ENCODE peak calls at places on chromosome 9, in ten cellular contexts. L is glomerular endothelial cell; T is globus pallidus; C is stimulated activated CD4-positive, alpha-beta T cell treated with anti-CD3 and anti-CD28 coated beads, Interleukin-4, amount 100 ng/mL, for 48 hours; K is activated CD4-positive, alpha-beta memory T cell treated with anti-CD3 and anti-CD28 coated beads, Interleukin-2, amount 10 ng/mL, durations not matched to agents 7 days and 5 days; U is RPMI7951; E is H54; D is KG1; A is activated T-cell treated with anti-CD3 and anti-CD28 coated beads for 48 hours; N is activated gamma-delta T cell treated with Interleukin-2 at 50 U/mL for 16 hours. R is an unnamed sample.

GRCh38 chr9:99868845-99869244 is 37.6 kb upstream of the STX17 start:
- DNase-seq in N (no peak), A (no peak), L (no peak), D (no peak), U (peak; percentile 6), C (no peak), K (peak; percentile 35), E (no peak), T (no peak), R (no peak)

GRCh38 chr9:135215571-135216161 is 128.2 kb downstream of the OLFM1 start:
- DNase-seq in N (no peak), D (no peak), E (no peak), A (no peak), L (no peak), U (peak; percentile 21), T (no peak), K (no peak), C (no peak), R (no peak)

GRCh38 chr9:87701491-87701890 is 24.4 kb upstream of the CTSL start:
- DNase-seq in N (no peak), K (no peak), A (no peak), T (no peak), D (no peak), E (no peak), L (no peak), C (no peak), U (no peak), R (no peak)

GRCh38 chr9:111316796-111317195 is 13.2 kb downstream of the OR2K2 start:
- DNase-seq in L (no peak), T (no peak), A (no peak), C (no peak), D (no peak), K (no peak), E (no peak), N (no peak), U (no peak), R (no peak)

GRCh38 chr9:96327694-96328352 is 25.8 kb upstream of the HSD17B3 start:
- DNase-seq in T (peak; percentile 63), C (peak; percentile 21), K (peak; percentile 31), U (peak; percentile 60), A (peak; percentile 7), D (peak; percentile 6), N (peak; percentile 45), E (peak; percentile 45), L (peak; percentile 36), R (peak; percentile 26)

GRCh38 chr9:118271331-118271730 is 567.1 kb downstream of the TLR4 start:
- DNase-seq in K (no peak), D (no peak), N (no peak), C (no peak), E (no peak), L (no peak), T (no peak), U (no peak), A (no peak), R (no peak)

GRCh38 chr9:104769655-104770054 is 5.7 kb downstream of the NIPSNAP3B start:
- DNase-seq in K (no peak), L (no peak), D (no peak), A (no peak), E (no peak), T (no peak), N (no peak), U (no peak), C (no peak), R (no peak)

GRCh38 chr9:128141604-128142003 is 7.6 kb upstream of the LCN2 start:
- DNase-seq in C (no peak), D (no peak), N (no peak), L (no peak), T (no peak), A (no peak), U (no peak), E (no peak), K (no peak), R (no peak)

GRCh38 chr9:85130260-85130659 is 460.7 kb downstream of the NTRK2 start:
- DNase-seq in K (no peak), U (no peak), L (no peak), C (no peak), A (no peak), E (no peak), D (no peak), N (no peak), T (no peak), R (no peak)

GRCh38 chr9:134835455-134835854 is 45.2 kb upstream of the FCN2 start:
- DNase-seq in K (no peak), L (no peak), U (no peak), A (no peak), N (no peak), E (no peak), D (no peak), C (no peak), T (no peak), R (no peak)

GRCh38 chr9:122394265-122395242 is 23.7 kb downstream of the PTGS1 start:
- DNase-seq in T (no peak), K (no peak), C (no peak), E (no peak), N (no peak), D (no peak), A (no peak), U (peak; percentile 90), L (no peak), R (no peak)

GRCh38 chr9:70519912-70520724 is 105.7 kb upstream of the KLF9 start:
- DNase-seq in K (peak; percentile 18), N (no peak), U (no peak), E (no peak), T (no peak), C (no peak), A (no peak), D (no peak), L (no peak), R (no peak)

GRCh38 chr9:2085719-2086515 is 70.8 kb downstream of the SMARCA2 start:
- DNase-seq in U (peak; percentile 48), A (no peak), N (no peak), E (no peak), T (no peak), D (no peak), C (no peak), K (no peak), L (peak; percentile 22), R (no peak)

GRCh38 chr9:71985070-71985956 is 73.9 kb downstream of the C9orf85 start:
- DNase-seq in D (no peak), N (no peak), T (no peak), U (no peak), L (no peak), E (no peak), K (no peak), A (no peak), C (no peak), R (no peak)

GRCh38 chr9:98823666-98824334 is 16.3 kb downstream of the GALNT12 start:
- DNase-seq in D (no peak), A (no peak), L (no peak), E (no peak), U (no peak), N (no peak), K (no peak), T (no peak), C (no peak), R (no peak)

GRCh38 chr9:34594177-34594576 is 4.7 kb upstream of the CNTFR start:
- DNase-seq in T (no peak), L (no peak), K (no peak), N (no peak), U (no peak), C (no peak), E (no peak), D (no peak), A (no peak), R (no peak)

GRCh38 chr9:16701347-16701746 is 169.1 kb downstream of the BNC2 start:
- DNase-seq in T (no peak), N (no peak), A (no peak), C (no peak), L (no peak), E (no peak), K (no peak), U (no peak), D (no peak), R (no peak)

GRCh38 chr9:29830815-29831214 is 2257.5 kb upstream of the C9orf72 start:
- DNase-seq in T (peak; percentile 45), U (no peak), E (peak; percentile 2), L (no peak), C (no peak), A (no peak), D (no peak), N (no peak), K (no peak), R (peak; percentile 47)

GRCh38 chr9:125370786-125371185 is 109.2 kb downstream of the GAPVD1 start:
- DNase-seq in U (no peak), D (no peak), E (no peak), C (no peak), T (no peak), A (no peak), N (no peak), L (no peak), K (no peak), R (no peak)

GRCh38 chr9:114855488-114855887 is 49.6 kb upstream of the TNFSF15 start:
- DNase-seq in T (no peak), L (peak; percentile 33), C (no peak), A (no peak), K (no peak), N (no peak), U (no peak), D (no peak), E (no peak), R (no peak)

GRCh38 chr9:95757026-95757425 is 118.5 kb upstream of the ERCC6L2 start:
- DNase-seq in K (no peak), E (peak; percentile 70), D (no peak), C (no peak), U (peak; percentile 82), A (no peak), N (no peak), T (no peak), L (peak; percentile 37), R (peak; percentile 76)

GRCh38 chr9:33166263-33167083 is 663 bp downstream of the B4GALT1 start:
- DNase-seq in C (no peak), N (no peak), D (peak; percentile 29), E (no peak), L (no peak), A (no peak), T (no peak), K (no peak), U (no peak), R (no peak)

GRCh38 chr9:113352006-113352405 is 2.7 kb downstream of the BSPRY start:
- DNase-seq in T (no peak), D (no peak), K (no peak), C (no peak), L (no peak), U (no peak), A (no peak), E (no peak), N (no peak), R (no peak)

GRCh38 chr9:1200847-1201251 is 150.7 kb downstream of the DMRT2 start:
- DNase-seq in E (no peak), N (no peak), L (no peak), T (no peak), C (no peak), U (no peak), D (no peak), A (no peak), K (no peak), R (no peak)

GRCh38 chr9:128108784-128109709 is 18.5 kb downstream of the PTGES2 start:
- DNase-seq in K (no peak), U (no peak), L (no peak), A (no peak), N (no peak), D (no peak), T (no peak), E (no peak), C (no peak), R (no peak)

GRCh38 chr9:127903557-127904475 is 4.4 kb upstream of the ST6GALNAC6 start:
- DNase-seq in D (peak; percentile 70), A (peak; percentile 79), T (no peak), U (no peak), C (peak; percentile 79), K (peak; percentile 90), L (no peak), E (no peak), N (peak; percentile 63), R (no peak)

GRCh38 chr9:116075191-116075590 is 78.4 kb upstream of the PAPPA start:
- DNase-seq in L (no peak), N (no peak), E (peak; percentile 11), T (no peak), C (no peak), K (no peak), A (no peak), U (peak; percentile 69), D (no peak), R (no peak)

GRCh38 chr9:5518937-5519319 is 8.6 kb downstream of the PDCD1LG2 start:
- DNase-seq in C (peak; percentile 15), N (no peak), D (no peak), L (no peak), A (peak; percentile 43), K (no peak), U (no peak), E (no peak), T (no peak), R (no peak)